ENCODE peak calls at places on chromosomes 7 and 10, in five cellular contexts. One of them, this sample, is unnamed.

GRCh38 chr7:39921505-39922250 is 28.4 kb upstream of the CDK13 start:
- DNase-seq in thyroid gland: no peak
- DNase-seq in psoas muscle: no peak
- DNase-seq in ascending aorta: no peak
- DNase-seq in HFF-Myc: no peak
- DNase-seq in this sample: no peak

GRCh38 chr7:117808910-117809705 is 64.1 kb downstream of the CTTNBP2 start:
- DNase-seq in thyroid gland: no peak
- DNase-seq in psoas muscle: no peak
- DNase-seq in ascending aorta: no peak
- DNase-seq in HFF-Myc: no peak
- DNase-seq in this sample: no peak

GRCh38 chr7:151065516-151065915 is 6.1 kb downstream of the SLC4A2 start:
- DNase-seq in thyroid gland: no peak
- DNase-seq in psoas muscle: no peak
- DNase-seq in ascending aorta: no peak
- DNase-seq in HFF-Myc: no peak
- DNase-seq in this sample: no peak

GRCh38 chr10:13056461-13057077 is 43.4 kb upstream of the OPTN start:
- DNase-seq in thyroid gland: no peak
- DNase-seq in psoas muscle: no peak
- DNase-seq in ascending aorta: no peak
- DNase-seq in HFF-Myc: no peak
- DNase-seq in this sample: no peak

GRCh38 chr7:117075934-117076333 is 122.6 kb downstream of the ST7 start:
- DNase-seq in thyroid gland: no peak
- DNase-seq in psoas muscle: no peak
- DNase-seq in ascending aorta: no peak
- DNase-seq in HFF-Myc: no peak
- DNase-seq in this sample: no peak

GRCh38 chr10:50851884-50852671 is 33.3 kb downstream of the A1CF start:
- DNase-seq in thyroid gland: no peak
- DNase-seq in psoas muscle: no peak
- DNase-seq in ascending aorta: no peak
- DNase-seq in HFF-Myc: no peak
- DNase-seq in this sample: no peak

GRCh38 chr7:226281-226882 is 34.0 kb downstream of the FAM20C start:
- DNase-seq in thyroid gland: no peak
- DNase-seq in psoas muscle: peak
- DNase-seq in ascending aorta: no peak
- DNase-seq in HFF-Myc: no peak
- DNase-seq in this sample: no peak

GRCh38 chr7:159064121-159064815 is 80.4 kb downstream of the VIPR2 start:
- DNase-seq in thyroid gland: no peak
- DNase-seq in psoas muscle: no peak
- DNase-seq in ascending aorta: no peak
- DNase-seq in HFF-Myc: no peak
- DNase-seq in this sample: no peak

GRCh38 chr7:11706666-11707605 is 125.1 kb downstream of the THSD7A start:
- DNase-seq in thyroid gland: no peak
- DNase-seq in psoas muscle: no peak
- DNase-seq in ascending aorta: no peak
- DNase-seq in HFF-Myc: no peak
- DNase-seq in this sample: no peak

DNA sequence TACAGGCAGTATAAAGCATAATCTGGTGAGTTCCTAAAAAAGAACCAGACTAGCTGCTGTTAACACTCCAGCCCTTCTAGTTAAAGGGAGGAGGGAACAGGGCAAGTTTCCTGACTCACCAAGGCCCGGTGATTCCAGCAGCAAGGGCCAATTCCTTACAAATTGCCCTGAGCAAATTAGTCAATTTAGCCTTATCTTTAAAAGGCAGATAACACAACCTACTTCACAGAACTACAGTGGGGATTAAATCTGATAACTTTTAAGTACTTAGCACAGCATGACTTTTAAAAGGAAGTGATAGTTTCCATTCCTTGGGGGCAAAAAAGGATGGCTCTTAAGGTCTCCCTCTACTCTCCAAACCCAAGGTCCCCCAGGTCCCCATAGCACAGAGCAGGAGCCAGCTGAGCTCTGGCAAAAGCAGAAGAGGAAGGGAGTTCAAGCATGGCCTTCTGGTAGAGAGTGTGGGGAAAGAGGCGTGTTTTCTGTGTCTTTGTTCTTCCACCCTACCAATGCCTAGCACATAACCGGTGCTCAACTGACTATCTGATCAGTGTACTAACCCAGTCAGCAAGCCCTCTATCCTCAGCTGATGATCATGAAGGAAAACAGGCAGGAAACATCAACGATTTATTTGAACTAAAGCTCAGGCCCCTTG is 4.0 kb downstream of the CDCA7L start:
- DNase-seq in thyroid gland: no peak
- DNase-seq in psoas muscle: no peak
- DNase-seq in ascending aorta: no peak
- DNase-seq in HFF-Myc: no peak
- DNase-seq in this sample: peak
- H3K4me3 ChIP-seq in thyroid gland: no peak
- H3K4me3 ChIP-seq in psoas muscle: no peak
- H3K4me3 ChIP-seq in ascending aorta: no peak
- H3K4me3 ChIP-seq in HFF-Myc: no peak
- H3K4me3 ChIP-seq in this sample: no peak

GRCh38 chr7:133742709-133743538 is 384.2 kb upstream of the LRGUK start:
- DNase-seq in thyroid gland: no peak
- DNase-seq in psoas muscle: no peak
- DNase-seq in ascending aorta: no peak
- DNase-seq in HFF-Myc: no peak
- DNase-seq in this sample: peak
- TF ChIP-seq CTCF in thyroid gland: no peak
- TF ChIP-seq CTCF in psoas muscle: no peak
- TF ChIP-seq CTCF in ascending aorta: peak
- TF ChIP-seq CTCF in HFF-Myc: peak
- TF ChIP-seq CTCF in this sample: peak

GRCh38 chr7:33040803-33041516 is 21.6 kb downstream of the NT5C3A start:
- DNase-seq in thyroid gland: peak
- DNase-seq in psoas muscle: no peak
- DNase-seq in ascending aorta: no peak
- DNase-seq in HFF-Myc: no peak
- DNase-seq in this sample: peak
- H3K4me3 ChIP-seq in thyroid gland: peak
- H3K4me3 ChIP-seq in psoas muscle: peak
- H3K4me3 ChIP-seq in ascending aorta: peak
- H3K4me3 ChIP-seq in HFF-Myc: no peak
- H3K4me3 ChIP-seq in this sample: peak

DNA sequence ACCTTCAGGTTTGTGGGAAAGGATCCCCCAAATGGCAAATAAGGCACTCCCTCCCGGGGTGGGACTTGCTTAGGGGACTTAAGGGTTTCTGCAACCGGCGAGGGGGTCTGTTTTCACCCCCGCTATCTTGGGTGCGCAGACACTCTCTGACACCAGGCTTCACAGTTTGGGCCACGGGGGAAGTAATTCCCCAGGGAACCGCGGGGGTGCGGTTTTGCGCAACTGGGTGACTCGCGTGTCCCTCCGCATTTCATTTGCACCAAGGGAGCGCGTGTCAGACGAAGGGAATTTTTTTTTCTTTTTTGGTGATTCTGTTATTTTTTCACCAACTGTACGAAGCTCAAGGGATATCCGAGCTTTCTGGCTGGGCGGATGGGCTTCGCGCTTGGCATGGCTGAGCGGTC is 1.7 kb downstream of the GRM8 start:
- DNase-seq in thyroid gland: peak
- DNase-seq in psoas muscle: peak
- DNase-seq in ascending aorta: no peak
- DNase-seq in HFF-Myc: no peak
- DNase-seq in this sample: no peak
- TF ChIP-seq CTCF in thyroid gland: no peak
- TF ChIP-seq CTCF in psoas muscle: no peak
- TF ChIP-seq CTCF in ascending aorta: no peak
- TF ChIP-seq CTCF in HFF-Myc: no peak
- TF ChIP-seq CTCF in this sample: no peak

This sample was measured in GM12865.